ENCODE peak calls at places on chromosomes 12 and 14, in four cellular contexts. One of them, this sample, is unnamed.

GRCh38 chr14:31142455-31143087 is 65.0 kb downstream of the HECTD1 start:
- DNase-seq in A549: no peak
- DNase-seq in fibroblast of lung: no peak
- DNase-seq in HCT116: no peak
- DNase-seq in this sample: peak

GRCh38 chr14:91114079-91115065 is 499 bp downstream of the DGLUCY start:
- DNase-seq in A549: no peak
- DNase-seq in fibroblast of lung: peak
- DNase-seq in HCT116: peak
- DNase-seq in this sample: peak

GRCh38 chr14:32984531-32984930 is 45.9 kb downstream of the NPAS3 start:
- DNase-seq in A549: no peak
- DNase-seq in fibroblast of lung: no peak
- DNase-seq in HCT116: no peak
- DNase-seq in this sample: no peak

GRCh38 chr12:93571854-93572711 is at the start of gene SOCS2:
- DNase-seq in A549: no peak
- DNase-seq in fibroblast of lung: peak
- DNase-seq in HCT116: no peak
- DNase-seq in this sample: peak

GRCh38 chr12:21118760-21119159 is 12.2 kb upstream of the SLCO1B1 start:
- DNase-seq in A549: peak
- DNase-seq in fibroblast of lung: no peak
- DNase-seq in HCT116: no peak
- DNase-seq in this sample: no peak

GRCh38 chr12:94930216-94930654 is 73.3 kb downstream of the NDUFA12 start:
- DNase-seq in A549: no peak
- DNase-seq in fibroblast of lung: no peak
- DNase-seq in HCT116: no peak
- DNase-seq in this sample: no peak

GRCh38 chr12:64580681-64581080 is 29.6 kb upstream of the RASSF3 start:
- DNase-seq in A549: no peak
- DNase-seq in fibroblast of lung: no peak
- DNase-seq in HCT116: no peak
- DNase-seq in this sample: no peak

GRCh38 chr14:74941676-74942097 is 13.7 kb downstream of the PGF start:
- DNase-seq in A549: no peak
- DNase-seq in fibroblast of lung: peak
- DNase-seq in HCT116: no peak
- DNase-seq in this sample: peak

GRCh38 chr12:95257541-95257940 is 39.9 kb downstream of the VEZT start:
- DNase-seq in A549: no peak
- DNase-seq in fibroblast of lung: no peak
- DNase-seq in HCT116: no peak
- DNase-seq in this sample: no peak

GRCh38 chr12:34604227-34604626 is 581.9 kb downstream of the ALG10 start:
- DNase-seq in A549: no peak
- DNase-seq in fibroblast of lung: no peak
- DNase-seq in HCT116: no peak
- DNase-seq in this sample: no peak

GRCh38 chr14:78763746-78764145 is 593.6 kb downstream of the NRXN3 start:
- DNase-seq in A549: no peak
- DNase-seq in fibroblast of lung: peak
- DNase-seq in HCT116: no peak
- DNase-seq in this sample: no peak

GRCh38 chr14:76252471-76252870 is 100.7 kb downstream of the GPATCH2L start:
- DNase-seq in A549: no peak
- DNase-seq in fibroblast of lung: no peak
- DNase-seq in HCT116: no peak
- DNase-seq in this sample: no peak

GRCh38 chr12:100372846-100373245 is 16.0 kb downstream of the SLC17A8 start:
- DNase-seq in A549: no peak
- DNase-seq in fibroblast of lung: no peak
- DNase-seq in HCT116: no peak
- DNase-seq in this sample: no peak

GRCh38 chr12:50751921-50752721 is 11.8 kb upstream of the ATF1 start:
- DNase-seq in A549: peak
- DNase-seq in fibroblast of lung: peak
- DNase-seq in HCT116: no peak
- DNase-seq in this sample: peak

GRCh38 chr12:118061011-118061875 is at the start of gene WSB2:
- DNase-seq in A549: peak
- DNase-seq in fibroblast of lung: peak
- DNase-seq in HCT116: no peak
- DNase-seq in this sample: peak

GRCh38 chr12:121530600-121531355 is 50.0 kb downstream of the KDM2B start:
- DNase-seq in A549: peak
- DNase-seq in fibroblast of lung: peak
- DNase-seq in HCT116: no peak
- DNase-seq in this sample: peak

GRCh38 chr14:37587438-37587837 is 7.6 kb downstream of the FOXA1 start:
- DNase-seq in A549: no peak
- DNase-seq in fibroblast of lung: no peak
- DNase-seq in HCT116: no peak
- DNase-seq in this sample: no peak

GRCh38 chr12:46770501-46771183 is 55.2 kb downstream of the SLC38A4 start:
- DNase-seq in A549: no peak
- DNase-seq in fibroblast of lung: peak
- DNase-seq in HCT116: no peak
- DNase-seq in this sample: peak

GRCh38 chr12:210277-211141 is 3.4 kb downstream of the SLC6A12 start:
- DNase-seq in A549: no peak
- DNase-seq in fibroblast of lung: no peak
- DNase-seq in HCT116: no peak
- DNase-seq in this sample: no peak

GRCh38 chr14:39469094-39469710 is 37.0 kb upstream of the FBXO33 start:
- DNase-seq in A549: peak
- DNase-seq in fibroblast of lung: no peak
- DNase-seq in HCT116: no peak
- DNase-seq in this sample: no peak

GRCh38 chr12:110109037-110109836 is 14.9 kb upstream of the IFT81 start:
- DNase-seq in A549: peak
- DNase-seq in fibroblast of lung: peak
- DNase-seq in HCT116: no peak
- DNase-seq in this sample: peak

GRCh38 chr12:67042697-67043131 is 226.4 kb upstream of the CAND1 start:
- DNase-seq in A549: peak
- DNase-seq in fibroblast of lung: peak
- DNase-seq in HCT116: no peak
- DNase-seq in this sample: no peak

GRCh38 chr14:99603471-99603933 is 505 bp downstream of the CCDC85C start:
- DNase-seq in A549: peak
- DNase-seq in fibroblast of lung: peak
- DNase-seq in HCT116: no peak
- DNase-seq in this sample: peak

GRCh38 chr14:99606359-99606758 is 2.4 kb upstream of the CCDC85C start:
- DNase-seq in A549: no peak
- DNase-seq in fibroblast of lung: no peak
- DNase-seq in HCT116: no peak
- DNase-seq in this sample: no peak

GRCh38 chr14:99604766-99605298 is 825 bp upstream of the CCDC85C start:
- DNase-seq in A549: peak
- DNase-seq in fibroblast of lung: peak
- DNase-seq in HCT116: no peak
- DNase-seq in this sample: peak

GRCh38 chr14:99603965-99604765 is at the start of gene CCDC85C:
- DNase-seq in A549: peak
- DNase-seq in fibroblast of lung: peak
- DNase-seq in HCT116: peak
- DNase-seq in this sample: peak

GRCh38 chr14:99605299-99605961 is 1.4 kb upstream of the CCDC85C start:
- DNase-seq in A549: peak
- DNase-seq in fibroblast of lung: peak
- DNase-seq in HCT116: peak
- DNase-seq in this sample: peak
- H3K27ac ChIP-seq in A549: peak
- H3K27ac ChIP-seq in fibroblast of lung: peak
- H3K27ac ChIP-seq in HCT116: peak
- H3K27ac ChIP-seq in this sample: no peak

DNA sequence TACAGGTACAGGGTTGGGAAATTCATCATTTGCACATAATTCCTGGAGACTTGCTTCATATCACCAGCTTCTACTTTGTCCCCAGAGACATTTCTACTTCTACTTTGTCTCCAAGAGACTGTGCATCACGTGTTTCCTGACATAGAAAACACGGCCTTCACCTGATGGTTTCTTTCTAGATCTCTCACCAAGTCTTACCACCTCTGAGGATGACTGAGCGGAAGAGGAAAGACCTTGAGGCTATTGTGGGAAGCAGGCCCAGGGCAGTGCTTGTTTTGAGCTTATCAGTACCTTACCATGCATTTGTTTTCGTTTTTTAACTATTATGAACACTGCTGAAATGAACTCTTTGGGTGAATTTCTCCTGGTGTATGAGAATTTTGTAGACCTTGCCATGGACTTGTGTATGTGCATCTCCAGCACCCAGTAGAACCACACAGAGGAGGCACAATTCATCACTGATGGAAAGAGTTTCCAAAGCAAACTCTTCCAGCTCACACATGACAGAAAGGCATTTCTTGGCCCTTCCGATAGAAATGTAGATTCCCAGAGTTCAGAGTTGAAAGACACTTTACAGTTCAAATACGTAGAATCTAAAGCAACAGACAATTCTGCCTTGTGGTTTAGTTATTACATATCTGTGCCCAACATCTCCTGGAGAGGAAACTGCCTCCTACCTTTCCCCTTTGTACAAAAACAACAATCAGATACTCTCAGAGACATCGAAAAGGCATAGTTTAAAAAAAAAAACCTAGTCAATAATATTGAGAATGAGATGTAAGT is 434.7 kb downstream of the FUT8 start:
- DNase-seq in A549: no peak
- DNase-seq in fibroblast of lung: no peak
- DNase-seq in HCT116: no peak
- DNase-seq in this sample: no peak
- H3K4me2 ChIP-seq in A549: no peak
- H3K4me2 ChIP-seq in fibroblast of lung: no peak
- H3K4me2 ChIP-seq in HCT116: no peak
- H3K4me2 ChIP-seq in this sample: no peak

GRCh38 chr12:88496429-88497190 is 83.7 kb downstream of the KITLG start:
- DNase-seq in A549: no peak
- DNase-seq in fibroblast of lung: peak
- DNase-seq in HCT116: no peak
- DNase-seq in this sample: no peak
- H3K4me3 ChIP-seq in A549: no peak
- H3K4me3 ChIP-seq in fibroblast of lung: no peak
- H3K4me3 ChIP-seq in HCT116: no peak
- H3K4me3 ChIP-seq in this sample: no peak

DNA sequence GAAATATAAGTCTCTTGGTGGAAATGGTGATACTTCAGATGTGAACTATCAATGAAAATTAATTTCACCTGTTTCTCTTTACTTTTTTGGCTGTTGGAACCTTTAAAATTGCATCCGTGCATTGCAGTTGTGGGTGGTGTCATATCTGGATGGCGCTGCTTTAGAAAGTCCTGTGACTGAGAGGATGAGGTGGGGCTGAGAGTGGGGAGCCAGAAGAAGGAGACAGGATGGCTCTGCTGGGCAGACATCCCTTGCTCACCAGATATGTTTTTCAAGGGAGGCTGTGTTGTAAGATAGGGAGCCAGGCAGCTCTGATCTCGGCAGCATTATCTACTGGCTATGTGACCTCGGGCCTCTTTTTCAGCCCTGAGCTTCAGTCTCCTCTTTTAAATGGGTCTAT is 12.7 kb downstream of the ASB2 start:
- DNase-seq in A549: no peak
- DNase-seq in fibroblast of lung: no peak
- DNase-seq in HCT116: no peak
- DNase-seq in this sample: no peak
- H3K27ac ChIP-seq in A549: no peak
- H3K27ac ChIP-seq in fibroblast of lung: no peak
- H3K27ac ChIP-seq in HCT116: no peak
- H3K27ac ChIP-seq in this sample: no peak

GRCh38 chr14:65536781-65537423 is 124.4 kb downstream of the FUT8 start:
- DNase-seq in A549: no peak
- DNase-seq in fibroblast of lung: no peak
- DNase-seq in HCT116: no peak
- DNase-seq in this sample: no peak

GRCh38 chr14:65533736-65534404 is 121.3 kb downstream of the FUT8 start:
- DNase-seq in A549: no peak
- DNase-seq in fibroblast of lung: no peak
- DNase-seq in HCT116: no peak
- DNase-seq in this sample: no peak

GRCh38 chr14:65528069-65528468 is 115.5 kb downstream of the FUT8 start:
- DNase-seq in A549: no peak
- DNase-seq in fibroblast of lung: no peak
- DNase-seq in HCT116: no peak
- DNase-seq in this sample: no peak

GRCh38 chr14:65531148-65531547 is 118.6 kb downstream of the FUT8 start:
- DNase-seq in A549: no peak
- DNase-seq in fibroblast of lung: no peak
- DNase-seq in HCT116: no peak
- DNase-seq in this sample: no peak
- H3K4me2 ChIP-seq in A549: no peak
- H3K4me2 ChIP-seq in fibroblast of lung: no peak
- H3K4me2 ChIP-seq in HCT116: no peak
- H3K4me2 ChIP-seq in this sample: no peak

GRCh38 chr14:104019029-104019428 is 66.5 kb upstream of the ASPG start:
- DNase-seq in A549: no peak
- DNase-seq in fibroblast of lung: no peak
- DNase-seq in HCT116: no peak
- DNase-seq in this sample: no peak
- H3K4me3 ChIP-seq in A549: no peak
- H3K4me3 ChIP-seq in fibroblast of lung: no peak
- H3K4me3 ChIP-seq in HCT116: no peak
- H3K4me3 ChIP-seq in this sample: no peak

GRCh38 chr14:102150636-102151195 is 11.0 kb downstream of the WDR20 start:
- DNase-seq in A549: no peak
- DNase-seq in fibroblast of lung: peak
- DNase-seq in HCT116: no peak
- DNase-seq in this sample: no peak
- H3K27ac ChIP-seq in A549: no peak
- H3K27ac ChIP-seq in fibroblast of lung: no peak
- H3K27ac ChIP-seq in HCT116: no peak
- H3K27ac ChIP-seq in this sample: no peak

GRCh38 chr14:104044016-104044415 is 41.5 kb upstream of the ASPG start:
- DNase-seq in A549: no peak
- DNase-seq in fibroblast of lung: no peak
- DNase-seq in HCT116: no peak
- DNase-seq in this sample: no peak
- H3K4me2 ChIP-seq in A549: no peak
- H3K4me2 ChIP-seq in fibroblast of lung: no peak
- H3K4me2 ChIP-seq in HCT116: no peak
- H3K4me2 ChIP-seq in this sample: no peak

DNA sequence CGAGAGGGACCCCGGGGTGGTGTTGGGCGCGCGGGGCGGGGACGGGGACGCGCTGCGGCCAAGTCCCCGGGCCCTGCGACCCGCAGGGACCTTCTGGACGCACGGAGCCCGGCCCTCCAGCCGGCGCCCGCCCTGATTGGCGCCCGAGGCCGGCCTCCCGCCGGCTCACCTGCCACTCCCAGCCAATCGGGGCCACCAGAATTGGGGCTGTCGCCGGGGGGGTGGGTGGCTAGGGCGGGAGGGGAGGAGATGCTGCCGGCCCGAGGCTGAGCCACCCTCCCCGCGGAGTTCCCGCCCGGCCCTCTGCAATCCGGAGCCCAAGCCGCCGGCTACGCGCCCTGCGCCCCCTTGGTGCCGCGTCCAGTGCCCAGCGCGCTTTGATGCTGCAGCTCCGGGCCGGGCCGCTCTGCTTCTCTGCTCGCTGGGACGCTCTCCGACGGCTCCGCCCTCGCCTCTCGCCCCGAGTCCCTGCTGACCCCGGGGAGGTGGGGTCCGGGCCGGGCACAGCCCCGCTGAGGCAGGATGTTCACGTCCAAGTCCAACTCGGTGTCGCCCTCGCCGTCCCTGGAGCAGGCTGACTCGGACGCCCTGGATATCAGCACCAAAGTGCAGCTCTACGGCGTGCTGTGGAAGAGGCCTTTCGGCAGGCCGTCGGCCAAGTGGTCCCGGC is at the start of gene PLEKHD1:
- DNase-seq in A549: no peak
- DNase-seq in fibroblast of lung: no peak
- DNase-seq in HCT116: peak
- DNase-seq in this sample: no peak
- H3K4me3 ChIP-seq in A549: peak
- H3K4me3 ChIP-seq in fibroblast of lung: peak
- H3K4me3 ChIP-seq in HCT116: peak
- H3K4me3 ChIP-seq in this sample: peak